ENCODE peak calls at places on chromosomes 5 and 9, in seven cellular contexts. E is HAP-1, Y is transverse colon, K is stomach, T is IMR-90, J is mammary epithelial cell, M is tibial nerve. S is an unnamed sample.

GRCh38 chr5:121031487-121031886 is 567.4 kb downstream of the PRR16 start:
- DNase-seq in E (no peak), Y (no peak), K (no peak), T (no peak), J (no peak), M (no peak), S (no peak)

GRCh38 chr5:116237917-116238502 is 153.2 kb downstream of the COMMD10 start:
- DNase-seq in E (no peak), Y (no peak), K (no peak), T (no peak), J (no peak), M (no peak), S (no peak)

GRCh38 chr5:146789712-146790660 is 88.6 kb downstream of the PPP2R2B start:
- DNase-seq in E (peak; percentile 52), Y (no peak), K (no peak), T (no peak), J (no peak), M (no peak), S (no peak)

GRCh38 chr5:55603947-55604346 is 69.2 kb upstream of the PLPP1 start:
- DNase-seq in E (peak; percentile 70), Y (no peak), K (no peak), T (peak; percentile 70), J (no peak), M (no peak), S (peak; percentile 57)

GRCh38 chr5:178107889-178108288 is 5.4 kb upstream of the N4BP3 start:
- DNase-seq in E (no peak), Y (no peak), K (no peak), T (no peak), J (no peak), M (no peak), S (no peak)

GRCh38 chr5:1171340-1171941 is 30.0 kb upstream of the SLC6A19 start:
- DNase-seq in E (no peak), Y (no peak), K (no peak), T (peak; percentile 33), J (no peak), M (no peak), S (no peak)

GRCh38 chr5:16884595-16884994 is 51.5 kb downstream of the MYO10 start:
- DNase-seq in E (no peak), Y (no peak), K (no peak), T (no peak), J (no peak), M (no peak), S (no peak)

GRCh38 chr5:144205141-144205551 is 34.5 kb downstream of the KCTD16 start:
- DNase-seq in E (peak; percentile 10), Y (no peak), K (no peak), T (peak; percentile 50), J (no peak), M (no peak), S (no peak)

GRCh38 chr5:9468070-9468388 is 77.8 kb downstream of the SEMA5A start:
- DNase-seq in E (no peak), Y (no peak), K (no peak), T (peak; percentile 94), J (peak; percentile 98), M (no peak), S (no peak)

GRCh38 chr5:79853676-79854418 is 137.2 kb downstream of the MTX3 start:
- DNase-seq in E (no peak), Y (no peak), K (no peak), T (peak; percentile 16), J (peak; percentile 75), M (no peak), S (no peak)

GRCh38 chr9:97749928-97750327 is 52.8 kb upstream of the XPA start:
- DNase-seq in E (no peak), Y (no peak), K (no peak), T (no peak), J (peak; percentile 25), M (no peak), S (no peak)

GRCh38 chr5:141389153-141390042 is 1.9 kb downstream of the PCDHGB4 start:
- DNase-seq in E (no peak), Y (no peak), K (no peak), T (no peak), J (no peak), M (no peak), S (no peak)

GRCh38 chr9:99474186-99474585 is 252.1 kb downstream of the SEC61B start:
- DNase-seq in E (no peak), Y (no peak), K (no peak), T (no peak), J (no peak), M (no peak), S (no peak)

GRCh38 chr5:99379187-99379586 is 450.4 kb upstream of the CHD1 start:
- DNase-seq in E (no peak), Y (no peak), K (no peak), T (no peak), J (no peak), M (no peak), S (no peak)

GRCh38 chr9:35793461-35793860 is 2.1 kb downstream of the NPR2 start:
- DNase-seq in E (no peak), Y (no peak), K (no peak), T (no peak), J (no peak), M (no peak), S (no peak)

GRCh38 chr5:15510092-15510491 is 10.1 kb downstream of the FBXL7 start:
- DNase-seq in E (no peak), Y (no peak), K (no peak), T (peak; percentile 35), J (no peak), M (no peak), S (no peak)

GRCh38 chr9:136858844-136859757 is 7.0 kb downstream of the MAMDC4 start:
- DNase-seq in E (no peak), Y (peak; percentile 92), K (peak; percentile 95), T (peak; percentile 51), J (peak; percentile 40), M (no peak), S (no peak)

GRCh38 chr9:78074385-78075291 is 43.0 kb upstream of the GNAQ start:
- DNase-seq in E (no peak), Y (no peak), K (no peak), T (no peak), J (no peak), M (no peak), S (no peak)

DNA sequence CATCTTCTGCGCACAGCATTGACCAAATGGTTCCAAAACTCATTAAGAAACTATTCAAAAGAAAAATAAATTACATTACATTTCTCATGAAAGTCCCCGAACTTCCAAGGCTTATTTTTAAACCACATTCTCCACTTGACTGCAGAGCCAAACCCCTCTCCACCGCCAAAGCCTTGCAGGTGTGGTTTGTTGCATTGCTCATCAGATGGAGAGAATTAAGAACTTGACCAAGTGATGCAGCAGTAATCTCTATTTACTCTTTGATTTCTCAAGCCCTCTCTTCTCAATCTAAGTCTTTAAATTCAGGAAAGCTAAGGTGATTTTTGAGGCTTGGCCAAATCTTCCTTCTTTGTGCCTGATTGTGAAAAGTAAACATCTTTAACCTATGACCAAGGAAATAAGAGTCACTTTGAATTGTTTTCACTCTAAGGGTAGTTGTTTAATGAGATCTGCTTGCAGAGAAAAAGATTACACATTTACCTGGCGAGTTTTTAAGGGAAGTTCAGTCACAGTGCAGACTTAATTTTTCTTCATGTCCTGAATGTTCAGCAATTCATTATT is 290.5 kb upstream of the ITGA1 start:
- DNase-seq in E (no peak), Y (no peak), K (no peak), T (no peak), J (no peak), M (no peak), S (no peak)
- H3K27me3 ChIP-seq in E (no peaks in the 10 kb centered on the region), Y (no peaks in the 10 kb centered on the region), K (no peaks in the 10 kb centered on the region), T (no peaks in the 10 kb centered on the region), J (no peaks in the 10 kb centered on the region), M (no peaks in the 10 kb centered on the region), S (no peaks in the 10 kb centered on the region)

GRCh38 chr9:16705121-16705604 is 165.3 kb downstream of the BNC2 start:
- DNase-seq in E (peak; percentile 84), Y (peak; percentile 66), K (peak; percentile 34), T (peak; percentile 97), J (peak; percentile 21), M (peak; percentile 72), S (peak; percentile 98)

GRCh38 chr9:16708638-16709435 is 161.6 kb downstream of the BNC2 start:
- DNase-seq in E (no peak), Y (no peak), K (no peak), T (peak; percentile 74), J (no peak), M (no peak), S (no peak)

GRCh38 chr9:16704489-16705111 is 165.9 kb downstream of the BNC2 start:
- DNase-seq in E (peak; percentile 50), Y (peak; percentile 13), K (no peak), T (peak; percentile 80), J (peak; percentile 3), M (peak; percentile 31), S (peak; percentile 79)

GRCh38 chr9:16701347-16701746 is 169.1 kb downstream of the BNC2 start:
- DNase-seq in E (no peak), Y (no peak), K (no peak), T (no peak), J (no peak), M (no peak), S (no peak)

DNA sequence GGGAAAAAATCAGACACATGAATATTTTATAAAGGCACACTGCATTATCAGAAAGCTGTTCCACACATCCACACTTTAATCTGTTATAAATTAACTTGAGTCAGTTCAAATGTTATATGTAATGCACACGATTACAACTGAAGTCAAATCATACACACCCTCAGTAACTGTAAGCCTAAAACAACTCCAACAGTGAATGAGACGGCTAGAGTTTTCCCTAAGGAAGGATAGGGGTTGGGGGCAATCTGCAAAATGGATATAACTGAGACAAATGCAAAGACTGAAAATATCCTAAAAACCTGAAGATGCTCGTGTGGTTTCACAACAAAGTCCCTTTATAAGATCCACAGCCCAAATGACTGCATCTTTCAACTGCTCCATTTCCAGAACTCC is 166.4 kb downstream of the BNC2 start:
- DNase-seq in E (no peak), Y (no peak), K (no peak), T (no peak), J (no peak), M (no peak), S (no peak)
- H3K4me1 ChIP-seq in E (peaks cover 21% of the 10 kb centered on the region), Y (peaks cover 40% of the 10 kb centered on the region), K (no peaks in the 10 kb centered on the region), T (peaks cover 20% of the 10 kb centered on the region), J (no peaks in the 10 kb centered on the region), M (peaks cover 6% of the 10 kb centered on the region), S (peaks cover 11% of the 10 kb centered on the region)

DNA sequence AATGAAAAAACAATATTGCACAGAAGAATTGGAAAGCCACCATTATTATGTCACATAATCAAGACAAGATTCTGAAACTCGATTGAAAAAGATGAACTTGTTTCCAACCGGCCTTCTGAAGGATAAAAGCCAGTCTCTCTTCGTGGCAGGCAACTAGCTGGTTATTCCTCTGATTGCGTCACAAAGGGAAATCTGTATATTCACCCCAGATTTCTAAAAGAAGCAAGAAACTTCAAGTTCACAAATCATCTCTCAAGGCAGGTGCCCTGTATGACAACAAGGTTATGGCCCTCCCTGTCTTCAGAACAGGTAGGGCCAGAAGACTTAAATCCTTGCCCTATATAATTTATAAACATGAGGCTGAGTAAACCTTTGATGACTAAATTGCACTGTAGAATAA is 2.8 kb upstream of the KLF4 start:
- DNase-seq in E (no peak), Y (no peak), K (no peak), T (no peak), J (no peak), M (no peak), S (no peak)
- H3K27me3 ChIP-seq in E (peaks cover 13% of the 10 kb centered on the region), Y (no peaks in the 10 kb centered on the region), K (peaks cover 43% of the 10 kb centered on the region), T (peaks cover 7% of the 10 kb centered on the region), J (no peaks in the 10 kb centered on the region), M (no peaks in the 10 kb centered on the region), S (no peaks in the 10 kb centered on the region)

DNA sequence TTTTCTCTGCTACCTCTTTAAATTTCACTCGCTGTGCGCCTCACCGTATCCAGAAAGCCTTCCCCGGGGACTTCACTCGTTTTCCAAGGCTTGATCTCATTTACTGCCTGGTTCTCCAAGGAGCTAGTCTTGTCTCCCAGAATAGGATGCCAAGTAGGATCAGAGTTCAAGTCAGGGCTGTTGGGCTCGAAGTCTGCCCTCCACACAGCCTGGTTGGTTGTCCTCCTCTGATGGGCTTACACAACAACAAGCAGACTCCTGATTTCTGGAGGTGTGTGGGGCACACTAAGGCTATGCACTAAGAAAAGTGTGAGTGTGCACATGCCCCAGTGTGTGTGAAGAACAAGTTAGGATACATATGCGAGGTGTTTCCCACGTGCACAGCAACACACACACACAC is 14.0 kb upstream of the TNIP1 start:
- DNase-seq in E (no peak), Y (peak; percentile 56), K (no peak), T (no peak), J (no peak), M (no peak), S (no peak)
- H3K4me1 ChIP-seq in E (no peaks in the 10 kb centered on the region), Y (peaks cover 73% of the 10 kb centered on the region), K (peaks cover 28% of the 10 kb centered on the region), T (peaks cover 22% of the 10 kb centered on the region), J (peaks cover 41% of the 10 kb centered on the region), M (peaks cover 49% of the 10 kb centered on the region), S (no peaks in the 10 kb centered on the region)